ENCODE peak calls at places on chromosome 10, in seven cellular contexts. K, I, B, C, J, H and Q are unnamed samples.

GRCh38 chr10:106515206-106515790 is 649.2 kb downstream of the SORCS1 start:
- DNase-seq in K (no peak), I (peak; percentile 37), B (peak; percentile 38), C (no peak), J (no peak), H (no peak), Q (no peak)

GRCh38 chr10:93992400-93993030 is 1.2 kb upstream of the PLCE1 start:
- DNase-seq in K (no peak), I (no peak), B (no peak), C (no peak), J (no peak), H (no peak), Q (no peak)

GRCh38 chr10:86918022-86918471 is 39.4 kb downstream of the MMRN2 start:
- DNase-seq in K (no peak), I (peak; percentile 60), B (peak; percentile 31), C (no peak), J (no peak), H (no peak), Q (no peak)

GRCh38 chr10:98861962-98862361 is 373.7 kb downstream of the HPSE2 start:
- DNase-seq in K (no peak), I (no peak), B (no peak), C (no peak), J (no peak), H (no peak), Q (no peak)

GRCh38 chr10:97192952-97193435 is 7.2 kb upstream of the SLIT1 start:
- DNase-seq in K (no peak), I (no peak), B (no peak), C (no peak), J (no peak), H (no peak), Q (no peak)

GRCh38 chr10:68179016-68179415 is 52.9 kb downstream of the ATOH7 start:
- DNase-seq in K (no peak), I (no peak), B (no peak), C (no peak), J (no peak), H (no peak), Q (no peak)

GRCh38 chr10:8238989-8239388 is 184.5 kb downstream of the GATA3 start:
- DNase-seq in K (no peak), I (no peak), B (no peak), C (no peak), J (no peak), H (no peak), Q (no peak)

GRCh38 chr10:61905837-61906236 is 4.3 kb downstream of the ARID5B start:
- DNase-seq in K (no peak), I (no peak), B (no peak), C (no peak), J (no peak), H (no peak), Q (no peak)

GRCh38 chr10:28375399-28376354 is 72.8 kb upstream of the MPP7 start:
- DNase-seq in K (peak; percentile 59), I (peak; percentile 78), B (peak; percentile 72), C (no peak), J (no peak), H (no peak), Q (no peak)

GRCh38 chr10:116721048-116721897 is 21.1 kb downstream of the HSPA12A start:
- DNase-seq in K (no peak), I (no peak), B (no peak), C (no peak), J (no peak), H (no peak), Q (no peak)

GRCh38 chr10:103671126-103671525 is 177.6 kb downstream of the NEURL1 start:
- DNase-seq in K (no peak), I (no peak), B (no peak), C (no peak), J (no peak), H (no peak), Q (no peak)
- TF ChIP-seq CTCF in K (no peak), I (no peak), B (no peak), C (no peak), J (no peak), H (no peak), Q (no peak)

GRCh38 chr10:101007099-101007711 is 7.6 kb downstream of the LZTS2 start:
- DNase-seq in K (no peak), I (no peak), B (no peak), C (no peak), J (peak; percentile 67), H (no peak), Q (no peak)
- H3K27ac ChIP-seq in K (no peak overlapping the region), I (no peak overlapping the region), B (peak overlapping the region; percentile 63), C (peak overlapping the region; percentile 36), J (peak overlapping the region; percentile 55), H (no peak overlapping the region), Q (peak overlapping the region; percentile 100)

DNA sequence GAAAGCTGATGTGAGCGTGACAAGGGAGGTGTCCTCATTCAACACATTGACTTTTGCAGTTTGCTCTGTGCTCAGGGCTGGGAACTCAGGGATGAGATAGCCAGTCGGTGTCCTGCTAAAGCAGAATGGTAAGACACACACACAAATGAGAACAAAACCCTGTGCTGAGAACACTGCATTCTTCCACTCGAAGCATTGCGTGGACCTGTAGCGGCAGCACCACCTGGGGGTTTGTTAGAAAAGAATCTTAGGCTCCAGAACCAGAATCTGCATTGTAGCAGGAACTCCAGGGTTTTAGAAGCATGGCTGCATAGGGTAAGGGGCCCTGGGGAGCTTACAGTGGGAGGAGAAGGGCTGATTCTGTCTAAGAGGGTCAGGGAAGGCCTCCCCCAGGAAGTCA is 21.5 kb upstream of the OGDHL start:
- DNase-seq in K (no peak), I (no peak), B (no peak), C (no peak), J (no peak), H (no peak), Q (no peak)
- TF ChIP-seq CTCF in K (no peak), I (no peak), B (no peak), C (no peak), J (no peak), H (no peak), Q (no peak)

GRCh38 chr10:13706175-13706574 is 119.4 kb downstream of the PRPF18 start:
- DNase-seq in K (no peak), I (no peak), B (no peak), C (no peak), J (no peak), H (no peak), Q (no peak)
- H3K27ac ChIP-seq in K (no peak overlapping the region), I (peak overlapping the region; percentile 64), B (peak overlapping the region; percentile 84), C (no peak overlapping the region), J (peak overlapping the region; percentile 91), H (no peak overlapping the region), Q (no peak overlapping the region)

GRCh38 chr10:80945267-80945880 is 407.7 kb downstream of the SH2D4B start:
- DNase-seq in K (no peak), I (no peak), B (peak; percentile 4), C (no peak), J (no peak), H (no peak), Q (no peak)
- TF ChIP-seq CTCF in K (peak; percentile 26), I (peak; percentile 8), B (peak; percentile 54), C (peak; percentile 33), J (peak; percentile 46), H (no peak), Q (peak; percentile 50)

GRCh38 chr10:66535418-66535817 is 390.4 kb upstream of the LRRTM3 start:
- DNase-seq in K (no peak), I (no peak), B (no peak), C (no peak), J (no peak), H (no peak), Q (no peak)
- H3K27ac ChIP-seq in K (no peak overlapping the region), I (no peak overlapping the region), B (no peak overlapping the region), C (no peak overlapping the region), J (no peak overlapping the region), H (no peak overlapping the region), Q (no peak overlapping the region)

GRCh38 chr10:22420787-22421517 is 75.7 kb downstream of the SPAG6 start:
- DNase-seq in K (no peak), I (no peak), B (no peak), C (no peak), J (no peak), H (peak; percentile 8), Q (no peak)
- TF ChIP-seq CTCF in K (no peak), I (peak; percentile 14), B (no peak), C (peak; percentile 6), J (no peak), H (peak; percentile 37), Q (no peak)

GRCh38 chr10:80167471-80167870 is 34.9 kb downstream of the PLAC9 start:
- DNase-seq in K (no peak), I (no peak), B (no peak), C (no peak), J (no peak), H (no peak), Q (no peak)
- H3K27ac ChIP-seq in K (no peak overlapping the region), I (no peak overlapping the region), B (peak overlapping the region; percentile 38), C (peak overlapping the region; percentile 79), J (peak overlapping the region; percentile 78), H (no peak overlapping the region), Q (peak overlapping the region; percentile 83)

DNA sequence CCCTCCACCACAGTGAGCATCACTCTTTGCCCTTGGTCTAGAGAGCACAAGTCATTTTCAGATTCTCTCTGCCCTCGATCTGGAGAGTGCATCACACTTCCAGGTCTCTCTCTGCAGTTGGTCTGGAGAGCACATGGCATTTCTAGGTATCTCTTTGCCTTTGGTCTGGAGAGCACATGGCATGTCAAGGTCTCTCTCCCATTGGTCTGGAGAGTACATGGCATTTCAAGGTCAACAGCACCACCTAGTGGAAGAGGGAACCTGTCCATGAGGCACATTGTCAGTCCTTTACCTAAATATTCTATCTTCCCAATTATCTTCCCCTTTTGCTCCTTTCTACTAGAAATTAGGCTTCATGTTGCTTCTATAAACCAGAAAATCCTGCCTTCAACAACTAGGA is 1139.4 kb downstream of the XPNPEP1 start:
- DNase-seq in K (peak; percentile 22), I (peak; percentile 31), B (no peak), C (no peak), J (no peak), H (no peak), Q (no peak)
- TF ChIP-seq CTCF in K (no peak), I (peak; percentile 54), B (no peak), C (no peak), J (no peak), H (no peak), Q (no peak)

GRCh38 chr10:84424731-84425165 is 96.4 kb downstream of the CCSER2 start:
- DNase-seq in K (peak; percentile 85), I (peak; percentile 98), B (peak; percentile 54), C (peak; percentile 92), J (peak; percentile 92), H (peak; percentile 23), Q (peak; percentile 87)
- H3K27ac ChIP-seq in K (peak overlapping the region; percentile 51), I (peak overlapping the region; percentile 95), B (peak overlapping the region; percentile 41), C (peak overlapping the region; percentile 90), J (peak overlapping the region; percentile 93), H (peak overlapping the region; percentile 3), Q (peak overlapping the region; percentile 88)